ENCODE peak calls at places on chromosomes 7 and 10, in four cellular contexts. Y is GM12878, N is H54, L is glomerular endothelial cell. G is an unnamed sample.

GRCh38 chr7:123271231-123271630 is 71.5 kb upstream of the SLC13A1 start:
- DNase-seq in Y (no peak), N (no peak), L (no peak), G (no peak)

GRCh38 chr7:131687296-131687695 is 130.9 kb upstream of the PODXL start:
- DNase-seq in Y (no peak), N (no peak), L (no peak), G (no peak)

GRCh38 chr7:13742719-13743640 is 246.5 kb downstream of the ETV1 start:
- DNase-seq in Y (no peak), N (peak), L (no peak), G (no peak)

GRCh38 chr10:30431435-30431911 is 2.5 kb upstream of the MAP3K8 start:
- DNase-seq in Y (no peak), N (no peak), L (no peak), G (no peak)

GRCh38 chr7:17299477-17299991 is 1.1 kb downstream of the AHR start:
- DNase-seq in Y (no peak), N (no peak), L (no peak), G (no peak)

GRCh38 chr10:117762819-117763172 is 220.2 kb downstream of the EMX2 start:
- DNase-seq in Y (no peak), N (no peak), L (no peak), G (no peak)

GRCh38 chr7:102404005-102404861 is 8.1 kb downstream of the PRKRIP1 start:
- DNase-seq in Y (no peak), N (peak), L (no peak), G (no peak)

GRCh38 chr10:76052798-76053473 is 621.5 kb downstream of the LRMDA start:
- DNase-seq in Y (no peak), N (no peak), L (no peak), G (no peak)

GRCh38 chr7:84039432-84039831 is 155.2 kb downstream of the SEMA3A start:
- DNase-seq in Y (no peak), N (no peak), L (no peak), G (no peak)

GRCh38 chr10:3248526-3249255 is 76.1 kb upstream of the PITRM1 start:
- DNase-seq in Y (no peak), N (peak), L (no peak), G (peak)

GRCh38 chr10:61758440-61758839 is 95.7 kb downstream of the CABCOCO1 start:
- DNase-seq in Y (no peak), N (no peak), L (no peak), G (no peak)